ENCODE peak calls at places on chromosomes 3 and 15, in nine cellular contexts. S, J, D, O, K, P, N, Q and Z are unnamed samples.

GRCh38 chr3:52444860-52445793 is at the start of gene SEMA3G:
- DNase-seq in S (no peak), J (peak; percentile 79), D (peak; percentile 88), O (peak; percentile 50), K (peak; percentile 69), P (peak; percentile 90), N (peak; percentile 79), Q (peak; percentile 60), Z (peak; percentile 92)

GRCh38 chr3:191330309-191330712 is at the start of gene UTS2B:
- DNase-seq in S (peak; percentile 61), J (no peak), D (no peak), O (peak; percentile 46), K (no peak), P (peak; percentile 46), N (no peak), Q (peak; percentile 75), Z (no peak)

GRCh38 chr3:177836671-177837070 is 639.4 kb upstream of the TBL1XR1 start:
- DNase-seq in S (no peak), J (no peak), D (no peak), O (peak; percentile 63), K (no peak), P (no peak), N (no peak), Q (peak; percentile 67), Z (peak; percentile 74)

GRCh38 chr3:159928071-159928491 is 60.6 kb upstream of the IL12A start:
- DNase-seq in S (no peak), J (no peak), D (no peak), O (peak; percentile 32), K (no peak), P (no peak), N (no peak), Q (peak; percentile 23), Z (no peak)

GRCh38 chr3:19866751-19867347 is 67.2 kb downstream of the EFHB start:
- DNase-seq in S (no peak), J (no peak), D (peak; percentile 27), O (peak; percentile 42), K (peak; percentile 70), P (peak; percentile 70), N (peak; percentile 23), Q (peak; percentile 78), Z (peak; percentile 42)

GRCh38 chr3:105139851-105140560 is 226.7 kb upstream of the ALCAM start:
- DNase-seq in S (no peak), J (peak; percentile 46), D (no peak), O (no peak), K (no peak), P (no peak), N (no peak), Q (no peak), Z (no peak)

GRCh38 chr3:16478516-16478915 is 35.0 kb downstream of the RFTN1 start:
- DNase-seq in S (peak; percentile 61), J (no peak), D (no peak), O (peak; percentile 83), K (no peak), P (no peak), N (no peak), Q (peak; percentile 88), Z (no peak)

GRCh38 chr3:190058486-190059241 is 62.0 kb downstream of the P3H2 start:
- DNase-seq in S (no peak), J (no peak), D (no peak), O (no peak), K (no peak), P (no peak), N (no peak), Q (peak; percentile 75), Z (no peak)

GRCh38 chr15:30065025-30065801 is 17.5 kb upstream of the GOLGA8J start:
- DNase-seq in S (peak; percentile 18), J (no peak), D (peak; percentile 84), O (peak; percentile 85), K (no peak), P (no peak), N (no peak), Q (peak; percentile 38), Z (no peak)

GRCh38 chr3:121976727-121977126 is 45.3 kb downstream of the ILDR1 start:
- DNase-seq in S (no peak), J (no peak), D (no peak), O (no peak), K (no peak), P (no peak), N (no peak), Q (no peak), Z (no peak)

DNA sequence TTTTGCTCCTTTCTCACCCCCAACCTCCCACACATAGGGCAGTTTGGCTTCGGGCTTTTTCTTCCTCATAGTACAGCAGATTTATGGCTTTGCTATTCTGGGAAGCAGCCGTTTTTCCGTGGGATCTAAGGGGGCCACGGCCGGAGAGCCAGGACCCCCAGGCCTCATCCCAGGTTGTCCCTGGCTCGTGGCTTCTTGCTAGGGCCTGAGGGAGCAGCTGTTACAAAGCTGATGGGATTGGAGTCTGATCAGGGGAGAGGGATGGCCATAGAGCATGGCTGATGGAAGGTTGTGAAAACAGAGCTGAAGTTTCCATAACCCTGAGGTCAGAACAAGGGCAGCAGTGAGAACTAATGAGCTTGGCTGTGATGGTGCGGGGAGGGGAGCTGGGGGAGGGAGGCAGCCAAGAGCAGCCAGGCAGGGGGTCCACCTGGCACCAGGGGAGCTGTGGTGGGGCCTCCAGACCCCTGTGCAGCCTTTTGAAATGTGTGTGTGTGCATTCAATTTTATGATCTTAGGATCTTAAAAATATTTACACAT is 63.0 kb downstream of the LINGO1 start:
- DNase-seq in S (no peak), J (no peak), D (no peak), O (no peak), K (no peak), P (no peak), N (no peak), Q (peak; percentile 42), Z (peak; percentile 61)
- H3K4me3 ChIP-seq in S (no peak overlapping the region), J (no peak overlapping the region), D (no peak overlapping the region), O (no peak overlapping the region), K (peak overlapping the region; percentile 42), P (no peak overlapping the region), N (peak overlapping the region; percentile 35), Q (no peak overlapping the region), Z (no peak overlapping the region)

DNA sequence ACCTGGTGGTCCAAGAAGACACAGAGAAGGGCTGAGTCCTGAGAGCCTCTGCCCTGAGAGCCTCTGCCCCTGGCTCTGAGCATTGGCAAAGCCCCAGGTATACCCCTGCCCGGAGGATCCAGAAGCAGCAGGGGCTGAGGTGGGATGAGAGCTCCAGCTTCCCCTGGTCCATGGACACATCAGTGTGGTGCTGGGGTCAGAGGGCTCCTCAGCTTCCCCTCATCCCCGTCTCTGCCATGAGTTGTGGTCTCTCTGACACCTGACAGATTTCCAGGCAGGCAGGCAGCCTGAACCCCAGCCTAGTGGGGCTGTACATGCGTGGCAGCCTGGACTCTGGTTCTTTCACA is 3.5 kb upstream of the KLF15 start:
- DNase-seq in S (no peak), J (peak; percentile 27), D (no peak), O (no peak), K (no peak), P (no peak), N (no peak), Q (no peak), Z (no peak)
- H3K27me3 ChIP-seq in S (peaks cover 43% of the 10 kb centered on the region), J (peaks cover 61% of the 10 kb centered on the region), D (no peaks in the 10 kb centered on the region), O (peaks cover 9% of the 10 kb centered on the region), K (peaks cover 6% of the 10 kb centered on the region), P (no peaks in the 10 kb centered on the region), N (peaks cover 7% of the 10 kb centered on the region), Q (peaks cover 6% of the 10 kb centered on the region), Z (no peaks in the 10 kb centered on the region)

DNA sequence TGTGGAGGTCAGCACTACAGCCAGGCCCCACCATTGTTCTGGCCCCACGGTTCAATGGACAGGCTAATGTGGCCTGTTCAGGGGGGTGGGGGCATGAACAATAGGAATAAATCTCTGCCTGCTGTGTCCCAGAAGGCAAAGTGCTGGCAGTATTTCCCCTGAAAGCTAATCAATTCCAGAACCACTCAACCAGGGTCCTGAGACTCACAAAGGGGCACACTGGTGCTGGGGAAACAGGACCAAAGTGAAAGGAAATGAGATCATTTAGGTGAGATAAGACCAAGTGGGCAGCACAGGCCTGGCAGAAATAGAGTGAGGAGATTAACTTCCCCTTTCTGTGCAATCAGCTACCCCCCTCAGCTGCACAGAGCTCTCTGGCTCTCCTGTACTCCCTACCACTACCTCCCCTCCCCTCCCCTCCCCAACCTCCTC is 11.5 kb downstream of the CRYGS start:
- DNase-seq in S (no peak), J (no peak), D (no peak), O (no peak), K (no peak), P (no peak), N (no peak), Q (no peak), Z (no peak)
- H3K4me3 ChIP-seq in S (no peak overlapping the region), J (no peak overlapping the region), D (no peak overlapping the region), O (no peak overlapping the region), K (no peak overlapping the region), P (no peak overlapping the region), N (no peak overlapping the region), Q (no peak overlapping the region), Z (no peak overlapping the region)

DNA sequence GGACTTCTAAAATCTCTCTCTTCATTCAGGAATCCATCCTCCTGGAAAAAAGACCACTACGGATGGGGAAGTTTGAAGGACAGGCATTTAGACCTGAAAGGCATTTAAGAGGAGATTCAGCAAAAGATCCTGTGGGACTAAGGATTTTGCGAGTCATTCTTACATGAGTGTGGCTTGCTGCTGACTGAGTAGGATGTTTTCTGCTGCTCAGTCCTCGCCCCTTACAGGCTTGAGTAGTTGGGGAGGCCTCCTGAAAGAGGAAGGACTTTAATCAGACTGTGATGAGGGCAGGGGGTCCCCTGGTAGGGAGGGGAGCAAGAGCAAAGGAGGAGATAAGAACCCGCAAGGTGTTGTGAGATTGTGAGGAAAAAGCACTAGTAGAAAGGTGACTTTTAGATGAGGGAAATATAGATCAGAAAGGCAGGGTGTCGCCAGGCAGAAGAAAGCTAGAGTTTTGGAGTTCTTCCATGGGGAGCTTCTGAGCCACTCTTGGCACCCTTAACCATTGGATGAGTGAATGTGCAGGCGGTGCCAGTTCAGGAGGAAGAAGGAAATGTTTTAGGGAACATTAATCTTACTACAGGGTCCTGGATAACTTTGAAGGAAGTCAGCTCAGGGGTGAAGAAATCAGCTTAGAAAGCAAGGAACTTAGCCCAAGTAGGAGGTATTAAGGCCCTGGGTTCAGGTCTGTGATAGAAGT is 171.1 kb downstream of the RORA start:
- DNase-seq in S (no peak), J (no peak), D (peak; percentile 12), O (no peak), K (no peak), P (no peak), N (no peak), Q (no peak), Z (no peak)
- H3K27me3 ChIP-seq in S (peaks cover 2% of the 10 kb centered on the region), J (no peaks in the 10 kb centered on the region), D (no peaks in the 10 kb centered on the region), O (peaks cover 2% of the 10 kb centered on the region), K (no peaks in the 10 kb centered on the region), P (no peaks in the 10 kb centered on the region), N (no peaks in the 10 kb centered on the region), Q (no peaks in the 10 kb centered on the region), Z (no peaks in the 10 kb centered on the region)